ENCODE peak calls at places on chromosome 4, in four cellular contexts. Z is nephron progenitor cell, L is GM12865, E is IMR-90. P is an unnamed sample.

GRCh38 chr4:85050736-85051135 is 84.2 kb upstream of the WDFY3 start:
- DNase-seq in Z (no peak), L (no peak), E (no peak), P (no peak)

GRCh38 chr4:130849985-130850632 is 1754.2 kb downstream of the C4orf33 start:
- DNase-seq in Z (no peak), L (no peak), E (no peak), P (no peak)

GRCh38 chr4:92406488-92406887 is 102.7 kb downstream of the GRID2 start:
- DNase-seq in Z (no peak), L (no peak), E (no peak), P (no peak)

GRCh38 chr4:164779080-164779479 is 25.1 kb downstream of the SMIM31 start:
- DNase-seq in Z (no peak), L (no peak), E (no peak), P (no peak)

GRCh38 chr4:52507774-52508173 is 151.3 kb downstream of the USP46 start:
- DNase-seq in Z (no peak), L (no peak), E (no peak), P (no peak)

GRCh38 chr4:101763576-101763975 is 27.0 kb upstream of the BANK1 start:
- DNase-seq in Z (no peak), L (no peak), E (no peak), P (no peak)

GRCh38 chr4:128107766-128108165 is 46.7 kb downstream of the LARP1B start:
- DNase-seq in Z (no peak), L (no peak), E (peak), P (no peak)

GRCh38 chr4:47478799-47479198 is 6.3 kb upstream of the ATP10D start:
- DNase-seq in Z (no peak), L (no peak), E (no peak), P (no peak)

GRCh38 chr4:41611881-41612871 is 74.2 kb downstream of the LIMCH1 start:
- DNase-seq in Z (peak), L (no peak), E (peak), P (no peak)

GRCh38 chr4:150415213-150415612 is 166.7 kb upstream of the MAB21L2 start:
- DNase-seq in Z (no peak), L (no peak), E (peak), P (no peak)

GRCh38 chr4:147465461-147465860 is 15.4 kb upstream of the EDNRA start:
- DNase-seq in Z (no peak), L (no peak), E (no peak), P (no peak)

GRCh38 chr4:30901781-30902479 is 181.8 kb downstream of the PCDH7 start:
- DNase-seq in Z (no peak), L (no peak), E (no peak), P (no peak)

GRCh38 chr4:7195138-7195510 is 2.8 kb downstream of the SORCS2 start:
- DNase-seq in Z (no peak), L (no peak), E (no peak), P (no peak)

GRCh38 chr4:39706334-39706733 is 8.4 kb downstream of the UBE2K start:
- DNase-seq in Z (no peak), L (no peak), E (peak), P (no peak)

GRCh38 chr4:33270403-33270802 is 2550.2 kb downstream of the PCDH7 start:
- DNase-seq in Z (no peak), L (no peak), E (no peak), P (no peak)

GRCh38 chr4:111028829-111029228 is 406.0 kb upstream of the PITX2 start:
- DNase-seq in Z (no peak), L (no peak), E (peak), P (no peak)

GRCh38 chr4:40630335-40631021 is 814 bp upstream of the RBM47 start:
- DNase-seq in Z (peak), L (peak), E (no peak), P (peak)

GRCh38 chr4:25160714-25161598 is 707 bp upstream of the SEPSECS start:
- DNase-seq in Z (no peak), L (no peak), E (no peak), P (no peak)

GRCh38 chr4:31246856-31247255 is 526.7 kb downstream of the PCDH7 start:
- DNase-seq in Z (no peak), L (no peak), E (no peak), P (no peak)

GRCh38 chr4:156388826-156389225 is 435.2 kb upstream of the CTSO start:
- DNase-seq in Z (no peak), L (no peak), E (peak), P (no peak)

GRCh38 chr4:77994194-77994721 is 62.9 kb upstream of the FRAS1 start:
- DNase-seq in Z (peak), L (peak), E (peak), P (peak)

GRCh38 chr4:122450847-122451246 is 5.7 kb downstream of the IL2 start:
- DNase-seq in Z (peak), L (peak), E (peak), P (no peak)

GRCh38 chr4:24471623-24472510 is 112.5 kb downstream of the DHX15 start:
- DNase-seq in Z (peak), L (no peak), E (no peak), P (peak)

GRCh38 chr4:8846864-8847263 is 24.8 kb downstream of the HMX1 start:
- DNase-seq in Z (no peak), L (no peak), E (no peak), P (no peak)

GRCh38 chr4:143597271-143597670 is 83.8 kb downstream of the SMARCA5 start:
- DNase-seq in Z (no peak), L (no peak), E (no peak), P (no peak)

GRCh38 chr4:6560416-6561172 is 14.4 kb upstream of the MAN2B2 start:
- DNase-seq in Z (no peak), L (no peak), E (peak), P (no peak)

GRCh38 chr4:30863031-30863430 is 142.9 kb downstream of the PCDH7 start:
- DNase-seq in Z (no peak), L (no peak), E (peak), P (no peak)

GRCh38 chr4:132097046-132097445 is 1052.0 kb upstream of the PCDH10 start:
- DNase-seq in Z (no peak), L (no peak), E (no peak), P (no peak)

GRCh38 chr4:44210750-44211149 is 237.9 kb downstream of the KCTD8 start:
- DNase-seq in Z (no peak), L (no peak), E (no peak), P (no peak)
- TF ChIP-seq CTCF in Z (no peak), L (no peak), E (no peak), P (no peak)

DNA sequence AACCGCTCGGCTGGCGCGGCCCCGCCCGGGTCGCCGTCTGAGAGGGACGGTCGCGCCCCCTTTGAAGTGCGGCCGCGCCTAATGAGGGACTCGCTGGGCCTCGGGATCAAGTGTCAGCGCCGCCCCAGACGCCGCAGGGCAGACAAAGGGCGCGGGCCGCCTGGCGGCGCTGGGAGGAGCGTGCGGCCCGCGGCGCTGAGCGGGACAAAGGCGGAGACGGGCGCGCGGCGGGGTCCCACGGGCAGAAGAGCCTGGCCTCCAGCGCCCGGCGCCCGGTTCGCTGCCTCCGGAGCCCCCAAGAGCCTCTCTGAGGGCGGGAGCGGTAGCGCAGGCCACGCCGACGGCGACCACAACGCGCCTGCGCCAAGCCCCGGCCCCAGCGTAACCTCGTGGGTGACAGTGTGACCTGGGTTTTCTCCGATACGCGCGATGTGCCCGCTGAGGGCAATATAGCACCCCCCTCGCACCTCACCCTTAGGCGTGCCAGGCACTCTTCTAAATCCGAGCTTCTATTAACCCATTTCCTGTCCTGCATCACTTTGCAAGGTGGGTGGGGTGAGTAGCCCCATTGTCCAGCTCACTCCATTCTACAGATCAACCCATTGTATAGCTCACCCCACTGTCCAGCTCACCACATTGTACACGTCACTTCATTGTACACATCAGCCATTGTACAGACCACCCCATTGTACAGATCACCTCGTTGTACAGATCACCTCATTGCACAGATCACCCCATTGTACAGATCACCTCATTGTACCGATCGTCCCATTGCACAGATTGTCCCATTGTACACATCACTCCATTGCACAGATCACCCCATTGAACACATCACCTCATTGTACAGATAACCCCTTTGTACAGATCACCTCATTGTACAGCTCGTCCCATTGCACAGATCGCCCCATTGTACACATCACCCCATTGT is 33.7 kb upstream of the STX18 start:
- DNase-seq in Z (peak), L (peak), E (peak), P (peak)
- TF ChIP-seq CTCF in Z (peak), L (peak), E (peak), P (peak)

GRCh38 chr4:94126669-94127068 is 81.0 kb upstream of the SMARCAD1 start:
- DNase-seq in Z (no peak), L (no peak), E (no peak), P (no peak)
- TF ChIP-seq CTCF in Z (no peak), L (no peak), E (no peak), P (no peak)

GRCh38 chr4:12724520-12724919 is 759.6 kb downstream of the RAB28 start:
- DNase-seq in Z (no peak), L (peak), E (no peak), P (no peak)
- TF ChIP-seq CTCF in Z (peak), L (peak), E (peak), P (peak)